ENCODE peak calls at places on chromosomes 7 and 10, in five cellular contexts. P is M059J; E is stimulated activated CD8-positive, alpha-beta memory T cell treated with anti-CD3 and anti-CD28 coated beads, Interleukin-12 subunit alpha, Interleukin-12 subunit beta, amount 100 ng/mL, for 4 hours; Y is CD4-positive, CD25-positive, alpha-beta regulatory T cell; G is RKO. Q is an unnamed sample.
A peak's percentile ranks its signal among the peaks of the same experiment; 100 is the strongest.

GRCh38 chr10:17831326-17831725 is 22.2 kb downstream of the MRC1 start:
- DNase-seq in P (no peak), E (no peak), Y (no peak), G (no peak), Q (no peak)

GRCh38 chr7:28904539-28905143 is 53.5 kb downstream of the TRIL start:
- DNase-seq in P (peak; percentile 14), E (no peak), Y (no peak), G (no peak), Q (no peak)

GRCh38 chr10:85558533-85558932 is 808.1 kb downstream of the GRID1 start:
- DNase-seq in P (peak; percentile 24), E (no peak), Y (no peak), G (no peak), Q (no peak)

GRCh38 chr7:44461387-44461786 is 29.1 kb downstream of the NUDCD3 start:
- DNase-seq in P (peak; percentile 82), E (no peak), Y (peak; percentile 14), G (peak; percentile 56), Q (no peak)

GRCh38 chr10:100183482-100183881 is 2.3 kb downstream of the ERLIN1 start:
- DNase-seq in P (no peak), E (no peak), Y (no peak), G (peak; percentile 30), Q (no peak)

GRCh38 chr7:155602750-155603149 is 41.7 kb upstream of the RBM33 start:
- DNase-seq in P (no peak), E (no peak), Y (no peak), G (no peak), Q (no peak)

GRCh38 chr10:97849101-97849490 is 547 bp upstream of the GOLGA7B start:
- DNase-seq in P (no peak), E (no peak), Y (peak; percentile 9), G (no peak), Q (no peak)

GRCh38 chr7:157432541-157432956 is 95.7 kb downstream of the DNAJB6 start:
- DNase-seq in P (peak; percentile 22), E (no peak), Y (no peak), G (peak; percentile 24), Q (no peak)

GRCh38 chr7:79282051-79282694 is 171.3 kb downstream of the MAGI2 start:
- DNase-seq in P (peak; percentile 77), E (no peak), Y (no peak), G (peak; percentile 17), Q (no peak)

GRCh38 chr7:28407643-28408042 is 4.7 kb upstream of the CREB5 start:
- DNase-seq in P (peak; percentile 11), E (no peak), Y (no peak), G (peak; percentile 30), Q (no peak)

GRCh38 chr7:8455426-8455825 is 22.0 kb downstream of the NXPH1 start:
- DNase-seq in P (no peak), E (no peak), Y (no peak), G (no peak), Q (no peak)

GRCh38 chr7:128037081-128037480 is 5.8 kb upstream of the LRRC4 start:
- DNase-seq in P (no peak), E (no peak), Y (no peak), G (peak; percentile 20), Q (no peak)

GRCh38 chr7:87414400-87415188 is 60.9 kb downstream of the ABCB4 start:
- DNase-seq in P (no peak), E (no peak), Y (no peak), G (no peak), Q (no peak)